ENCODE peak calls at places on chromosome 17, in four cellular contexts. H is OCI-LY7, W is GM13976, I is lower leg skin. J is an unnamed sample.
A peak's percentile ranks its signal among the peaks of the same experiment; 100 is the strongest.

GRCh38 chr17:17665255-17665654 is 16.0 kb upstream of the RAI1 start:
- DNase-seq in W (no peak), I (no peak), H (no peak), J (no peak)

GRCh38 chr17:50794361-50794760 is 27.0 kb upstream of the ANKRD40CL start:
- DNase-seq in I (no peak), W (no peak), H (no peak), J (no peak)

GRCh38 chr17:7440113-7440822 is 956 bp downstream of the FGF11 start:
- DNase-seq in W (peak; percentile 81), I (peak; percentile 91), H (peak; percentile 58), J (peak; percentile 56)

GRCh38 chr17:75239778-75240393 is 21.5 kb downstream of the GGA3 start:
- DNase-seq in H (no peak), W (no peak), I (no peak), J (no peak)

GRCh38 chr17:44220211-44221071 is 966 bp upstream of the UBTF start:
- DNase-seq in W (peak; percentile 77), H (peak; percentile 77), I (peak; percentile 90), J (peak; percentile 29)

GRCh38 chr17:79793924-79794304 is 3.0 kb downstream of the CBX8 start:
- DNase-seq in I (no peak), W (no peak), H (no peak), J (no peak)

GRCh38 chr17:40366861-40367518 is 2.5 kb upstream of the GJD3 start:
- DNase-seq in I (no peak), W (no peak), H (no peak), J (no peak)

GRCh38 chr17:34756670-34757021 is 177.3 kb downstream of the TMEM132E start:
- DNase-seq in I (peak; percentile 53), W (no peak), H (no peak), J (peak; percentile 33)

GRCh38 chr17:69579961-69580677 is 165.6 kb downstream of the MAP2K6 start:
- DNase-seq in W (no peak), H (no peak), I (no peak), J (no peak)

GRCh38 chr17:51995797-51996403 is 162.6 kb downstream of the CA10 start:
- DNase-seq in W (no peak), H (no peak), I (no peak), J (no peak)

GRCh38 chr17:15279011-15279477 is 13.9 kb upstream of the PMP22 start:
- DNase-seq in W (no peak), I (no peak), H (no peak), J (no peak)

GRCh38 chr17:57484826-57485565 is 228.7 kb downstream of the MSI2 start:
- DNase-seq in W (no peak), I (no peak), H (no peak), J (no peak)

GRCh38 chr17:21252289-21252874 is 828 bp downstream of the NATD1 start:
- DNase-seq in W (no peak), I (no peak), H (no peak), J (no peak)

GRCh38 chr17:70168044-70168978 is 1.0 kb upstream of the KCNJ2 start:
- DNase-seq in H (peak; percentile 54), W (peak; percentile 52), I (peak; percentile 91), J (peak; percentile 45)

GRCh38 chr17:82097187-82097918 is 683 bp downstream of the FASN start:
- DNase-seq in I (no peak), H (peak; percentile 58), W (peak; percentile 66), J (peak; percentile 30)

GRCh38 chr17:81870155-81870977 is 771 bp downstream of the ARHGDIA start:
- DNase-seq in I (peak; percentile 90), H (peak; percentile 76), W (no peak), J (no peak)

GRCh38 chr17:60161598-60162330 is 12.0 kb downstream of the CA4 start:
- DNase-seq in W (peak; percentile 49), H (no peak), I (no peak), J (no peak)
- TF ChIP-seq CTCF in W (no peak), H (no peak), I (no peak), J (no peak)

GRCh38 chr17:54426287-54426886 is 474.3 kb upstream of the TOM1L1 start:
- DNase-seq in H (peak; percentile 25), W (no peak), I (no peak), J (peak; percentile 15)
- TF ChIP-seq CTCF in H (peak; percentile 78), W (peak; percentile 27), I (no peak), J (peak; percentile 70)

DNA sequence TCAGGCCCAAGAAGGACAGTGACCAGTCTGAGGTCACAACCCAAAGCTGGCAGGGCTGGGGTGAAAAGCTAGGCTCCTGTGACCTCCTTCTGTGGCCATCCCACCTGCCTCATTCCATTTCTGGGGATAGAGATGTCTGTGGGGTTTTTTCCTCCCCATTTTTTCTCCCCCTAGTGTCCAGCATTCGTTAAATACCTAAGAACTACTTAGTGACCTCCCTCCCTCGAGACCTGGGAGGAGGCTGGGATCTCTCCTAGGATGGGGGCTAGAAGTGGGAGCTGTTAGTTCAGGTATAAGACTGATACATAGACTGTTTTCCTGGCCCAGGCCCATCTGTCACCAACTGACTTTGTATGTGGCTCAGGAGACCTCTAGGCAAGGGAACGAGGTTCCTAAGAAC is 20.5 kb upstream of the STAC2 start:
- DNase-seq in H (no peak), I (peak; percentile 40), W (no peak), J (no peak)
- TF ChIP-seq CTCF in H (peak; percentile 28), I (no peak), W (no peak), J (peak; percentile 15)

GRCh38 chr17:58960068-58960467 is 146.6 kb downstream of the TRIM37 start:
- DNase-seq in H (peak; percentile 18), I (no peak), W (peak; percentile 62), J (no peak)
- TF ChIP-seq CTCF in H (peak; percentile 61), I (no peak), W (peak; percentile 15), J (no peak)

GRCh38 chr17:28854457-28855382 is at the start of gene ERAL1:
- DNase-seq in H (peak; percentile 88), W (peak; percentile 91), I (peak; percentile 97), J (peak; percentile 72)
- TF ChIP-seq CTCF in H (peak; percentile 25), W (no peak), I (no peak), J (no peak)

DNA sequence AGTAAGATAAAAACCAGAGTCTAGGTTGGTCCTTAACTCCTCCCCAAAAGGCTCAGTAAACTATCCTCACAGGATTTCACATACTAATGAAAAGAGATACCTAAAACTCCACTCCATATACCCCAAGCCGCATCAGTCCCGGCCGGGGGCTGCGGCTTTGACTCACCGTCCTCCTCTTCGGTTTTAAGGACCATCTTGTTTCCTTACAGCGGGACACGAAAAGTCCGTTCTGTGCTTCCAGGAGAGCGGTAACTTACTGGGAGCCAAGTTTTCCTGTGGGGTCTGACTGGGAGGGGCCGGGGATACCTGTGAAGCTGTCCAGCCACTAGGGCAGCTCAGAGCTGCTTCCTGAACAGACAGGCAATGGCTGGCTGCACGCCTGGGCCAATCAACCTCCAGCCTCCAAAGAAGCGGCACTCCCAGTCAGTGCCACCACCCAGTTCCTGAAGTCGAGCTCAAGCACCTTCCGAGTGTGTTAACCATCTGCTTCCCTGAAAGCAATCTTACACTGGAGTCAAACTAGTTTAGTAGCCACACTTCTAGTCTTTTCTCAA is 45.5 kb downstream of the CYTH1 start:
- DNase-seq in H (peak; percentile 91), I (peak; percentile 96), W (no peak), J (no peak)
- TF ChIP-seq CTCF in H (peak; percentile 33), I (no peak), W (no peak), J (no peak)

DNA sequence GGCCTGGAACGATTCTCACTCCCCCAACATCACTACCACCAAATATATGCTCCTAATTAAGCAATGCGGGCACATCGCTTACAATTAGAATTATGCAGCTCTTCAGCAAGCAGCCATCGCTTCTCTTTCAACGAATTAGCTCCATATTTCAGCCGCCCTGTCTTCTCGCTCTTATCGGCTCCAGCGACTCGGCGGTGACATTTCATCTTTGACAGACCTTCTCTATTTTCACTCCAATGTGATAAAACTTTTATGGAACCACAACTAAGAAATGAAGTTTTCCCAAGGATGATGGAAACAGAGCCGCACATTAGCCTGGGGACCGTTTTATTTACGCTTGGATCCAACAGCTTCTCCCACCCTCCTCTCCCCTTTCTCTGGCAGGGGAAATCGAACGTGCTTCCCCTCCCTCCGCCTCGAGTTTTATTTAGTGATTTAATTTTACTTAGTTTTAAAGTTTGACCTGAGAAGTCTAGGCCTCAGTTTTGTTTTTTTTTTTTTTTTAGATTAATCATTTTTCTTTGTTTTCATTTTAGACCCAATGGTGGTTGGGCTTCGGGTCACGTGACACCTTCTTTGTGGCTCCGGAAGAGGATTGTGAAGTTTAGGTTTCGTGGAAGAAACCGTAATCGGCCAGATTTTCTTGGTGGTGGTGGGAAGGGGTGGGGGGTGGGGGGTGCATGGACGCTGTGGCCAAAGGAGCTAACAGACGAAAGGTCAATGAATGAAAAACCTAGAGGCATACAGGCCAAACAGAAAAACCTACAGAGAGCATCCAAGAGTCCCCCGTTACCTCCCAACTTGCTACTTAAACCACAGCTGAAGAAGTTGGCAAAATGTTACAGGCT is 3.2 kb upstream of the HOXB2 start:
- DNase-seq in W (no peak), I (no peak), H (no peak), J (no peak)
- TF ChIP-seq CTCF in W (no peak), I (no peak), H (no peak), J (no peak)

DNA sequence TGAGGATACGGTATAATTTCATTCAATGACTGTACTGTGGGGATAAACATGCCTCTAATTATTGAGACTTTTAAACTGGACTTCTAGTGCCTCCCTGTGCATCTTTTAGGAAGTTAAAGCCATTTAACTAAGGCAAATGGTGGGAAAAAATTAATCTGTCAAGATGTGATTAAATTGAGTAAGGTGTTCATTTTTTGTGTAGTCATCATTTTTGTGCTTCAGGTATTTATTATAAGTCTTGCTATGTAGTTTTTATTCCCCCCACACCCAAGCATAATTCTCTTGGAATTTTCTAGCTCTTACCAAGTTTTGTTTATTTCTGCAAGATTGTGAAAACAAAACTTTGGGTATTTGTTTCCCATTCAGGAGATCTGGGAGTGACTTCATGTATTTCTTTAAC is 10.2 kb downstream of the TAF15 start:
- DNase-seq in H (no peak), I (no peak), W (no peak), J (no peak)
- TF ChIP-seq CTCF in H (no peak), I (no peak), W (no peak), J (no peak)

GRCh38 chr17:16287563-16288027 is 65.7 kb downstream of the CENPV start:
- DNase-seq in W (peak; percentile 54), H (peak; percentile 68), I (no peak), J (no peak)

GRCh38 chr17:16285646-16286008 is 67.6 kb downstream of the CENPV start:
- DNase-seq in I (no peak), H (no peak), W (no peak), J (no peak)

GRCh38 chr17:16283705-16284104 is 66.7 kb downstream of the PIGL start:
- DNase-seq in W (no peak), H (no peak), I (no peak), J (no peak)

GRCh38 chr17:16286947-16287562 is 66.2 kb downstream of the CENPV start:
- DNase-seq in I (peak; percentile 85), H (peak; percentile 50), W (peak; percentile 70), J (no peak)

GRCh38 chr17:16286009-16286946 is 67.0 kb downstream of the CENPV start:
- DNase-seq in I (peak; percentile 93), W (peak; percentile 89), H (peak; percentile 67), J (peak; percentile 41)
- TF ChIP-seq CTCF in I (no peak), W (no peak), H (peak; percentile 61), J (no peak)